ENCODE peak calls at places on chromosome 10, in seven cellular contexts. O is NCI-H460; X is spleen; R is EL; D is activated CD4-positive, alpha-beta T cell treated with anti-CD3 and anti-CD28 coated beads for 24 hours; F is HT1080; S is activated naive CD4-positive, alpha-beta T cell treated with Interleukin-2 at 50 U/mL for 16 hours. W is an unnamed sample.

GRCh38 chr10:81959016-81959415 is 84.0 kb downstream of the NRG3 start:
- DNase-seq in O (no peak), X (no peak), R (no peak), D (no peak), F (no peak), S (no peak), W (no peak)

GRCh38 chr10:123704076-123704475 is 37.9 kb downstream of the GPR26 start:
- DNase-seq in O (no peak), X (no peak), R (no peak), D (no peak), F (no peak), S (no peak), W (no peak)

GRCh38 chr10:62584216-62584615 is 210.0 kb downstream of the ZNF365 start:
- DNase-seq in O (no peak), X (no peak), R (peak), D (no peak), F (peak), S (no peak), W (peak)

GRCh38 chr10:60594476-60595051 is 183.7 kb upstream of the CDK1 start:
- DNase-seq in O (no peak), X (no peak), R (peak), D (no peak), F (peak), S (no peak), W (peak)

GRCh38 chr10:126133906-126134703 is 237.7 kb downstream of the FANK1 start:
- DNase-seq in O (no peak), X (no peak), R (peak), D (no peak), F (no peak), S (no peak), W (peak)

GRCh38 chr10:34817586-34817985 is 2.5 kb upstream of the PARD3 start:
- DNase-seq in O (no peak), X (no peak), R (no peak), D (no peak), F (no peak), S (no peak), W (no peak)

GRCh38 chr10:32036922-32037321 is 19.3 kb downstream of the KIF5B start:
- DNase-seq in O (no peak), X (no peak), R (no peak), D (no peak), F (no peak), S (no peak), W (no peak)

GRCh38 chr10:127889605-127890195 is 3.0 kb downstream of the CLRN3 start:
- DNase-seq in O (no peak), X (no peak), R (peak), D (no peak), F (peak), S (no peak), W (peak)

GRCh38 chr10:123901621-123902020 is 10.0 kb upstream of the CPXM2 start:
- DNase-seq in O (no peak), X (no peak), R (no peak), D (no peak), F (peak), S (no peak), W (no peak)

GRCh38 chr10:124003070-124003419 is 90.4 kb downstream of the CHST15 start:
- DNase-seq in O (no peak), X (peak), R (no peak), D (no peak), F (no peak), S (no peak), W (no peak)

GRCh38 chr10:91551856-91552255 is 81.0 kb downstream of the PPP1R3C start:
- DNase-seq in O (peak), X (no peak), R (peak), D (no peak), F (peak), S (no peak), W (peak)

GRCh38 chr10:21363753-21364104 is 161.8 kb downstream of the SKIDA1 start:
- DNase-seq in O (peak), X (no peak), R (no peak), D (no peak), F (no peak), S (no peak), W (no peak)

GRCh38 chr10:3162533-3162932 is 10.0 kb downstream of the PITRM1 start:
- DNase-seq in O (no peak), X (no peak), R (no peak), D (no peak), F (no peak), S (no peak), W (no peak)

GRCh38 chr10:132724436-132724835 is 61.5 kb downstream of the NKX6-2 start:
- DNase-seq in O (no peak), X (no peak), R (peak), D (no peak), F (no peak), S (no peak), W (peak)

GRCh38 chr10:74329873-74330272 is 178.9 kb downstream of the ADK start:
- DNase-seq in O (no peak), X (no peak), R (peak), D (no peak), F (peak), S (no peak), W (peak)

GRCh38 chr10:97571622-97572021 is 957 bp upstream of the ANKRD2 start:
- DNase-seq in O (no peak), X (peak), R (no peak), D (no peak), F (no peak), S (no peak), W (no peak)

GRCh38 chr10:9069136-9069535 is 1014.6 kb downstream of the GATA3 start:
- DNase-seq in O (no peak), X (no peak), R (no peak), D (no peak), F (peak), S (no peak), W (no peak)

GRCh38 chr10:71076473-71077142 is 135.8 kb upstream of the UNC5B start:
- DNase-seq in O (no peak), X (peak), R (no peak), D (no peak), F (no peak), S (no peak), W (no peak)

GRCh38 chr10:78959901-78960300 is 108.9 kb upstream of the ZMIZ1 start:
- DNase-seq in O (no peak), X (no peak), R (no peak), D (no peak), F (no peak), S (no peak), W (peak)

GRCh38 chr10:108586424-108586823 is 1336.9 kb downstream of the XPNPEP1 start:
- DNase-seq in O (no peak), X (no peak), R (no peak), D (no peak), F (no peak), S (no peak), W (no peak)

GRCh38 chr10:14019983-14020668 is 310.6 kb downstream of the FRMD4A start:
- DNase-seq in O (no peak), X (no peak), R (no peak), D (no peak), F (no peak), S (no peak), W (no peak)

GRCh38 chr10:122441961-122442360 is 12.5 kb upstream of the ARMS2 start:
- DNase-seq in O (no peak), X (no peak), R (peak), D (no peak), F (peak), S (no peak), W (peak)

GRCh38 chr10:27359792-27360320 is 119.3 kb upstream of the ACBD5 start:
- DNase-seq in O (no peak), X (no peak), R (no peak), D (no peak), F (no peak), S (no peak), W (no peak)

GRCh38 chr10:78575400-78575799 is 493.4 kb upstream of the ZMIZ1 start:
- DNase-seq in O (no peak), X (no peak), R (no peak), D (no peak), F (no peak), S (no peak), W (no peak)

GRCh38 chr10:71512794-71513379 is 116.2 kb downstream of the CDH23 start:
- DNase-seq in O (no peak), X (no peak), R (peak), D (no peak), F (no peak), S (no peak), W (no peak)

GRCh38 chr10:96608815-96609214 is 22.0 kb upstream of the TM9SF3 start:
- DNase-seq in O (no peak), X (no peak), R (no peak), D (no peak), F (no peak), S (no peak), W (no peak)

GRCh38 chr10:29099415-29099814 is 189.5 kb upstream of the LYZL1 start:
- DNase-seq in O (no peak), X (no peak), R (no peak), D (no peak), F (no peak), S (no peak), W (no peak)

GRCh38 chr10:131729938-131730660 is 170.7 kb upstream of the PPP2R2D start:
- DNase-seq in O (no peak), X (no peak), R (no peak), D (no peak), F (no peak), S (no peak), W (no peak)

W was measured in GM23248.